ENCODE peak calls at places on chromosomes 5 and 9, in ten cellular contexts. W, G, R, Z, B, L, H, Y, C and S are unnamed samples.

GRCh38 chr5:54909911-54910870 is 75.2 kb downstream of the ESM1 start:
- DNase-seq in W (no peak), G (no peak), R (no peak), Z (no peak), B (no peak), L (no peak), H (no peak), Y (no peak), C (no peak), S (no peak)

GRCh38 chr9:14205463-14205862 is 108.5 kb downstream of the NFIB start:
- DNase-seq in W (no peak), G (no peak), R (no peak), Z (no peak), B (no peak), L (no peak), H (no peak), Y (no peak), C (no peak), S (no peak)

GRCh38 chr9:133002147-133003070 is 23.9 kb downstream of the GFI1B start:
- DNase-seq in W (no peak), G (no peak), R (no peak), Z (no peak), B (no peak), L (no peak), H (no peak), Y (no peak), C (no peak), S (no peak)

GRCh38 chr9:115198018-115198417 is 80.1 kb upstream of the TNC start:
- DNase-seq in W (no peak), G (no peak), R (no peak), Z (no peak), B (no peak), L (no peak), H (no peak), Y (peak), C (no peak), S (no peak)

GRCh38 chr5:40386293-40386692 is 293.4 kb upstream of the PTGER4 start:
- DNase-seq in W (no peak), G (no peak), R (peak), Z (peak), B (no peak), L (no peak), H (no peak), Y (no peak), C (no peak), S (no peak)

GRCh38 chr5:14417232-14417730 is 164.3 kb upstream of the OTULINL start:
- DNase-seq in W (peak), G (no peak), R (no peak), Z (no peak), B (no peak), L (no peak), H (no peak), Y (no peak), C (no peak), S (peak)

GRCh38 chr9:125663127-125663526 is 43.9 kb downstream of the MAPKAP1 start:
- DNase-seq in W (no peak), G (no peak), R (peak), Z (peak), B (no peak), L (no peak), H (no peak), Y (no peak), C (no peak), S (no peak)

GRCh38 chr9:108416321-108416720 is 439.5 kb downstream of the ACTL7B start:
- DNase-seq in W (no peak), G (no peak), R (no peak), Z (peak), B (no peak), L (no peak), H (no peak), Y (no peak), C (no peak), S (no peak)

GRCh38 chr5:111224561-111224989 is 391 bp downstream of the CAMK4 start:
- DNase-seq in W (no peak), G (no peak), R (peak), Z (no peak), B (no peak), L (no peak), H (no peak), Y (no peak), C (no peak), S (no peak)

GRCh38 chr5:6775595-6775994 is 62.4 kb downstream of the TENT4A start:
- DNase-seq in W (no peak), G (no peak), R (peak), Z (no peak), B (no peak), L (no peak), H (no peak), Y (no peak), C (no peak), S (no peak)

GRCh38 chr5:56384186-56384585 is 151.1 kb upstream of the ANKRD55 start:
- DNase-seq in W (no peak), G (no peak), R (no peak), Z (peak), B (no peak), L (no peak), H (no peak), Y (no peak), C (no peak), S (no peak)

GRCh38 chr5:159805021-159805420 is 111.3 kb upstream of the ADRA1B start:
- DNase-seq in W (no peak), G (no peak), R (no peak), Z (peak), B (no peak), L (no peak), H (no peak), Y (peak), C (no peak), S (no peak)

GRCh38 chr5:61659221-61659696 is 327.2 kb downstream of the ZSWIM6 start:
- DNase-seq in W (peak), G (no peak), R (no peak), Z (no peak), B (peak), L (no peak), H (no peak), Y (peak), C (no peak), S (no peak)

GRCh38 chr9:38142201-38142600 is 73.2 kb upstream of the SHB start:
- DNase-seq in W (no peak), G (no peak), R (no peak), Z (no peak), B (no peak), L (no peak), H (no peak), Y (no peak), C (no peak), S (no peak)

GRCh38 chr9:33029106-33029788 is 4.2 kb downstream of the DNAJA1 start:
- DNase-seq in W (no peak), G (no peak), R (no peak), Z (peak), B (no peak), L (no peak), H (no peak), Y (no peak), C (no peak), S (no peak)

GRCh38 chr5:179201986-179202385 is 141.8 kb downstream of the ZNF354C start:
- DNase-seq in W (no peak), G (no peak), R (no peak), Z (no peak), B (no peak), L (no peak), H (no peak), Y (no peak), C (no peak), S (no peak)

GRCh38 chr9:5688109-5688508 is 59.2 kb downstream of the RIC1 start:
- DNase-seq in W (peak), G (no peak), R (no peak), Z (peak), B (no peak), L (no peak), H (no peak), Y (no peak), C (no peak), S (no peak)

GRCh38 chr9:84384617-84385016 is 44.1 kb upstream of the SLC28A3 start:
- DNase-seq in W (no peak), G (no peak), R (no peak), Z (no peak), B (no peak), L (no peak), H (no peak), Y (no peak), C (no peak), S (no peak)

GRCh38 chr5:7886849-7887460 is 18.0 kb downstream of the MTRR start:
- DNase-seq in W (peak), G (no peak), R (no peak), Z (peak), B (no peak), L (no peak), H (no peak), Y (no peak), C (no peak), S (no peak)

GRCh38 chr5:96254980-96255681 is 177.9 kb downstream of the PCSK1 start:
- DNase-seq in W (no peak), G (no peak), R (no peak), Z (no peak), B (no peak), L (no peak), H (peak), Y (no peak), C (no peak), S (no peak)

GRCh38 chr9:81902601-81903000 is 25.6 kb upstream of the SPATA31D4 start:
- DNase-seq in W (no peak), G (no peak), R (no peak), Z (no peak), B (no peak), L (no peak), H (no peak), Y (no peak), C (no peak), S (no peak)

GRCh38 chr5:157994271-157994691 is 135.3 kb upstream of the CLINT1 start:
- DNase-seq in W (no peak), G (no peak), R (no peak), Z (no peak), B (no peak), L (no peak), H (no peak), Y (no peak), C (no peak), S (no peak)

GRCh38 chr5:159814810-159815585 is 101.3 kb upstream of the ADRA1B start:
- DNase-seq in W (no peak), G (no peak), R (no peak), Z (no peak), B (no peak), L (no peak), H (no peak), Y (no peak), C (no peak), S (no peak)

GRCh38 chr9:106886111-106887046 is 23.4 kb downstream of the ZNF462 start:
- DNase-seq in W (no peak), G (no peak), R (no peak), Z (no peak), B (no peak), L (no peak), H (no peak), Y (no peak), C (no peak), S (no peak)

GRCh38 chr5:75007537-75007847 is 44.9 kb downstream of the GCNT4 start:
- DNase-seq in W (no peak), G (no peak), R (no peak), Z (peak), B (no peak), L (peak), H (no peak), Y (no peak), C (no peak), S (no peak)

GRCh38 chr9:38284768-38285080 is 107.8 kb upstream of the ALDH1B1 start:
- DNase-seq in W (peak), G (no peak), R (no peak), Z (no peak), B (no peak), L (no peak), H (no peak), Y (no peak), C (no peak), S (peak)

GRCh38 chr5:110735545-110735944 is 3.3 kb upstream of the SLC25A46 start:
- DNase-seq in W (no peak), G (no peak), R (no peak), Z (no peak), B (no peak), L (no peak), H (no peak), Y (no peak), C (no peak), S (no peak)

GRCh38 chr9:18194316-18194715 is 279.6 kb upstream of the ADAMTSL1 start:
- DNase-seq in W (no peak), G (no peak), R (no peak), Z (no peak), B (no peak), L (no peak), H (no peak), Y (no peak), C (no peak), S (no peak)

GRCh38 chr5:40413747-40414146 is 266.0 kb upstream of the PTGER4 start:
- DNase-seq in W (no peak), G (no peak), R (no peak), Z (no peak), B (no peak), L (no peak), H (no peak), Y (no peak), C (no peak), S (no peak)

GRCh38 chr5:65928860-65929259 is 2.5 kb downstream of the ERBIN start:
- DNase-seq in W (no peak), G (no peak), R (no peak), Z (no peak), B (no peak), L (no peak), H (no peak), Y (no peak), C (no peak), S (no peak)

GRCh38 chr5:115629903-115630302 is 4.1 kb upstream of the TMED7 start:
- DNase-seq in W (no peak), G (no peak), R (no peak), Z (no peak), B (no peak), L (no peak), H (no peak), Y (no peak), C (no peak), S (no peak)
- TF ChIP-seq CTCF in W (no peak), G (no peak), R (no peak), Z (no peak), B (no peak), L (no peak), H (no peak), Y (no peak), C (no peak), S (no peak)

DNA sequence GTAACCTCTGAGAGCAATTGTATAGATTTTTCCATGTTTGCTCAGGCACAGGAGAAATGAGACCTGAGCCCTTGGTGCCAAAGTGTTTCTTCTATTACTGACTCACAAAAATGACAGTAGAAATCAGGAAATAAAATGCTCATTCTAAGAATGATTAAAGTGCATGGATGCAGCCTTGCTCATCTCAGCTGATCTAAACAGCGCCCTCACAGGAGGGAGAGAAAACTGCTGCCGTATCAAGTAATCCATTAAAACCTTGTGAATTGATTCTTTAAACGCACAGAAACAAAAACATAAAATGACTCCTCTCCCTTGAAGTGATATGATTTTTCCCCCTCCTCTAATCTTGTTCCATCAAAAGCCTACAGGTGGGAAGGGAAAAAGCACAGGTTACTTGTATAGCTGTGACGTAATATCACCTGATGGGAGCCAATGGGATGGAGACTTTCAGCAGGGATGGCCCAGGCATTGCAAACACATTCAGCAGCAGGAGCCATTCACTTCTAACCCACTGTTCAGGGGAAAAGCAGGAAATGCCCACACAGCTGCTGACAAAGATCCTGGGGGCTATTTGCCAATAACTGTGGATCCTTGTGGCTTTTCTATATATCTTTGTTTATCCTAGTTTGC is 76.7 kb downstream of the PLCXD3 start:
- DNase-seq in W (no peak), G (no peak), R (no peak), Z (peak), B (no peak), L (no peak), H (no peak), Y (no peak), C (no peak), S (no peak)
- TF ChIP-seq CTCF in W (peak), G (no peak), R (no peak), Z (peak), B (peak), L (peak), H (peak), Y (peak), C (no peak), S (peak)

DNA sequence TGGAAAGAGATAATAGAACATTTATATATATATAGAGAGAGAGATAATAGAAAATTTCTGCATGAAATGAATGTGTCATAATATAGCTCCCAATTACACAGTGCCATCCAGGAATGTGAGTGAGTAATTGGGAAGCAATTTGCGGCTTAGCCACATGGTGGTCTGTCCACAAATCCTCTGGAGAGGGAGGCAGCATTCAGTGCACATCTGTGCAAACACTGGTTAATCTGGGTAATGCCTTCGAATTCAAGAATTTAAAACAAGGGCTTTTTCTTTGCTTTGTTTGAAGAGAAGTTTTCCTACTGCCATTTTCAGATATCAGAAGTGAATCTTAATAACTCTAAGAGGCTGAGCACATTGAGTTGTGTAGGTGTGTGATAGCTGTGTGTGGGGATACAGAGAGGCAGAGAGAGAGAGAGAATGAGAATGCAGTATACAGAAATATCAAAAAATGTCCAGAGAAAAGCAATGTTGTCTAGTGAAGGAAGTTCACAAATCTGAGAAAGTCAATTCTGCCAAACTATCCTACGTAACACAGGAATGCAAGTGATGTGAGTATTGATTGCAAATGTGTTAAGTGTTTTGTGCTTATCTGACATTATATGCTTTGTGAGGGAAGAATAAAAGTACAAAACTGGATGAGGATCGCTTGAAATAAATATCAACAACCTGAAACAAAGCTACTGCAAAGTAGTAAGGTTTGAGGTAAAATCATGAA is 134.6 kb downstream of the EDIL3 start:
- DNase-seq in W (no peak), G (no peak), R (no peak), Z (no peak), B (no peak), L (no peak), H (no peak), Y (no peak), C (no peak), S (no peak)
- TF ChIP-seq CTCF in W (no peak), G (no peak), R (no peak), Z (no peak), B (no peak), L (no peak), H (no peak), Y (no peak), C (no peak), S (peak)

GRCh38 chr5:53819482-53819881 is 259.0 kb downstream of the NDUFS4 start:
- DNase-seq in W (no peak), G (no peak), R (no peak), Z (peak), B (no peak), L (no peak), H (no peak), Y (no peak), C (no peak), S (no peak)
- TF ChIP-seq CTCF in W (no peak), G (no peak), R (no peak), Z (no peak), B (no peak), L (no peak), H (no peak), Y (no peak), C (no peak), S (no peak)

DNA sequence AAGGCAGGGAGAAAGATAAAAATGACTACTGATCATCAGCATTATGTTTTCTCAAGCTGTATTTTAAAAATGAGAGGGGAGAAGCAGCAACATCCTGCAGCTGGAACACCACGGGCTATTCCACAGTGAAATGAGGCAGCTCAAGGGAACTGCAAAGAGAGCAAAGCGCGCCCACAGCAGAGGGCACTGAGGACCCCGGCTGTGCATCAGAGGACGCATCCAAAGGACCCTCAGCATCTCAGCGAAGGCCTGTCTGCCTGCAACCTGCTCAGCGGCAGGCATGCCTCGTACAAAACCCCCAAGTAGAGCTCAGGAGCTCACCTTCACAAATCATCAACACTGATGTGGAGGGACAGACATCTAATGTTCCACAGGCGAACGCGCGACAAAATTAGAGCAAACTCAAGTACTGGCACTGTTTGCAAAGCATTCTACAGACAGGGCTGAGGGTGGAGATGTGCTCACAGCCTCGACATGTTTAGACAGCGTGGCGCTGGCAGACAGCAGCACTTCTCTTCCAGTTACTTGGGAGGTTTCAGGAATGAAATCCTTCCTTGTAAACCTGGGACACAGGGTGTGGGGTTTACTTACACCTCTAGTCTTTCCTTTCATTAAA is 80.9 kb downstream of the DCP2 start:
- DNase-seq in W (no peak), G (no peak), R (no peak), Z (no peak), B (no peak), L (no peak), H (no peak), Y (no peak), C (no peak), S (no peak)
- TF ChIP-seq CTCF in W (no peak), G (no peak), R (no peak), Z (no peak), B (no peak), L (no peak), H (no peak), Y (no peak), C (no peak), S (no peak)